ENCODE peak calls at places on chromosomes 7 and 10, in six cellular contexts. W, F, E, H, S and O are unnamed samples.

GRCh38 chr7:805261-805660 is 27.0 kb upstream of the SUN1 start:
- DNase-seq in W (no peak), F (no peak), E (no peak), H (no peak), S (no peak), O (peak; percentile 82)

GRCh38 chr7:158973440-158973839 is 117.1 kb downstream of the DYNC2I1 start:
- DNase-seq in W (no peak), F (peak; percentile 21), E (peak; percentile 71), H (peak; percentile 70), S (no peak), O (no peak)

GRCh38 chr7:15862016-15862780 is 175.7 kb upstream of the MEOX2 start:
- DNase-seq in W (no peak), F (no peak), E (no peak), H (no peak), S (no peak), O (no peak)

GRCh38 chr7:1054438-1055083 is 10.2 kb downstream of the GPR146 start:
- DNase-seq in W (no peak), F (no peak), E (no peak), H (no peak), S (no peak), O (no peak)

GRCh38 chr7:100825760-100826545 is 1.4 kb downstream of the EPHB4 start:
- DNase-seq in W (no peak), F (peak; percentile 10), E (peak; percentile 37), H (peak; percentile 32), S (no peak), O (no peak)

GRCh38 chr7:105426606-105427146 is 38.0 kb upstream of the SRPK2 start:
- DNase-seq in W (no peak), F (no peak), E (no peak), H (no peak), S (no peak), O (no peak)

GRCh38 chr7:1926908-1927306 is 256.8 kb downstream of the ELFN1 start:
- DNase-seq in W (peak; percentile 17), F (no peak), E (no peak), H (no peak), S (no peak), O (no peak)

GRCh38 chr7:130821864-130822263 is 87.9 kb upstream of the KLF14 start:
- DNase-seq in W (no peak), F (no peak), E (no peak), H (no peak), S (no peak), O (no peak)

GRCh38 chr7:129351320-129351719 is 82.9 kb upstream of the STRIP2 start:
- DNase-seq in W (peak; percentile 14), F (no peak), E (no peak), H (no peak), S (no peak), O (no peak)

GRCh38 chr10:80529604-80530003 is 8.1 kb upstream of the SH2D4B start:
- DNase-seq in W (no peak), F (no peak), E (no peak), H (peak; percentile 3), S (no peak), O (no peak)

GRCh38 chr7:2093214-2093840 is 139.4 kb downstream of the MAD1L1 start:
- DNase-seq in W (no peak), F (no peak), E (no peak), H (no peak), S (no peak), O (no peak)

GRCh38 chr10:78124167-78124566 is 90.5 kb downstream of the RPS24 start:
- DNase-seq in W (no peak), F (no peak), E (no peak), H (no peak), S (no peak), O (no peak)

GRCh38 chr10:97812696-97813095 is 36.9 kb upstream of the GOLGA7B start:
- DNase-seq in W (no peak), F (no peak), E (no peak), H (no peak), S (no peak), O (no peak)

GRCh38 chr10:52424343-52424742 is 110.3 kb downstream of the DKK1 start:
- DNase-seq in W (no peak), F (no peak), E (no peak), H (no peak), S (no peak), O (no peak)

GRCh38 chr10:2761311-2761710 is 306.0 kb upstream of the PFKP start:
- DNase-seq in W (no peak), F (no peak), E (no peak), H (no peak), S (no peak), O (no peak)

GRCh38 chr7:26891400-26892355 is 27.3 kb upstream of the SKAP2 start:
- DNase-seq in W (no peak), F (no peak), E (no peak), H (no peak), S (no peak), O (no peak)

GRCh38 chr10:35059486-35059885 is 30.7 kb downstream of the CUL2 start:
- DNase-seq in W (no peak), F (no peak), E (no peak), H (no peak), S (no peak), O (no peak)

GRCh38 chr7:150368884-150369739 is 490 bp downstream of the REPIN1 start:
- DNase-seq in W (peak; percentile 78), F (no peak), E (peak; percentile 95), H (peak; percentile 82), S (peak; percentile 72), O (no peak)

GRCh38 chr10:110901954-110902819 is 16.8 kb downstream of the BBIP1 start:
- DNase-seq in W (no peak), F (no peak), E (peak; percentile 23), H (no peak), S (no peak), O (no peak)

GRCh38 chr10:102596506-102596971 is 47.7 kb upstream of the TRIM8 start:
- DNase-seq in W (no peak), F (no peak), E (peak; percentile 85), H (peak; percentile 94), S (peak; percentile 83), O (no peak)

GRCh38 chr10:80501381-80501912 is 36.3 kb upstream of the SH2D4B start:
- DNase-seq in W (no peak), F (no peak), E (no peak), H (no peak), S (no peak), O (no peak)

GRCh38 chr10:63633677-63634487 is 112.7 kb downstream of the REEP3 start:
- DNase-seq in W (peak; percentile 30), F (no peak), E (peak; percentile 74), H (peak; percentile 43), S (peak; percentile 44), O (no peak)

GRCh38 chr10:103651783-103652476 is 158.4 kb downstream of the NEURL1 start:
- DNase-seq in W (no peak), F (no peak), E (no peak), H (no peak), S (no peak), O (no peak)

GRCh38 chr10:75407296-75407715 is 5.7 kb upstream of the ZNF503 start:
- DNase-seq in W (no peak), F (no peak), E (peak; percentile 51), H (no peak), S (no peak), O (no peak)